ENCODE peak calls at places on chromosomes 13 and 19, in six cellular contexts. One of them, this sample, is unnamed.

GRCh38 chr19:10690351-10690781 is 10.9 kb upstream of the QTRT1 start:
- DNase-seq in mesothelial cell of epicardium: no peak
- DNase-seq in HFF-Myc: no peak
- DNase-seq in progenitor cell of endocrine pancreas: no peak
- DNase-seq in astrocyte of the cerebellum: no peak
- DNase-seq in astrocyte of the spinal cord: no peak
- DNase-seq in this sample: no peak

GRCh38 chr13:25874907-25875306 is 176.9 kb downstream of the SHISA2 start:
- DNase-seq in astrocyte of the spinal cord: no peak
- DNase-seq in astrocyte of the cerebellum: no peak
- DNase-seq in progenitor cell of endocrine pancreas: no peak
- DNase-seq in mesothelial cell of epicardium: no peak
- DNase-seq in HFF-Myc: no peak
- DNase-seq in this sample: no peak

GRCh38 chr13:70310720-70311119 is 202.5 kb upstream of the KLHL1 start:
- DNase-seq in astrocyte of the spinal cord: peak
- DNase-seq in progenitor cell of endocrine pancreas: no peak
- DNase-seq in HFF-Myc: no peak
- DNase-seq in mesothelial cell of epicardium: no peak
- DNase-seq in astrocyte of the cerebellum: peak
- DNase-seq in this sample: no peak

GRCh38 chr13:85283408-85283807 is 515.8 kb downstream of the SLITRK6 start:
- DNase-seq in progenitor cell of endocrine pancreas: no peak
- DNase-seq in astrocyte of the spinal cord: no peak
- DNase-seq in HFF-Myc: no peak
- DNase-seq in mesothelial cell of epicardium: no peak
- DNase-seq in astrocyte of the cerebellum: no peak
- DNase-seq in this sample: no peak

GRCh38 chr13:71148391-71148790 is 718.6 kb downstream of the DACH1 start:
- DNase-seq in HFF-Myc: no peak
- DNase-seq in mesothelial cell of epicardium: no peak
- DNase-seq in astrocyte of the spinal cord: no peak
- DNase-seq in astrocyte of the cerebellum: no peak
- DNase-seq in progenitor cell of endocrine pancreas: no peak
- DNase-seq in this sample: no peak

GRCh38 chr19:38538386-38538785 is 79.4 kb downstream of the MAP4K1 start:
- DNase-seq in astrocyte of the spinal cord: no peak
- DNase-seq in HFF-Myc: no peak
- DNase-seq in progenitor cell of endocrine pancreas: no peak
- DNase-seq in mesothelial cell of epicardium: no peak
- DNase-seq in astrocyte of the cerebellum: no peak
- DNase-seq in this sample: no peak

GRCh38 chr13:45859682-45860081 is 8.1 kb upstream of the SIAH3 start:
- DNase-seq in HFF-Myc: no peak
- DNase-seq in progenitor cell of endocrine pancreas: no peak
- DNase-seq in astrocyte of the spinal cord: no peak
- DNase-seq in mesothelial cell of epicardium: no peak
- DNase-seq in astrocyte of the cerebellum: no peak
- DNase-seq in this sample: no peak

GRCh38 chr13:109749365-109749764 is 37.0 kb downstream of the IRS2 start:
- DNase-seq in mesothelial cell of epicardium: no peak
- DNase-seq in HFF-Myc: no peak
- DNase-seq in progenitor cell of endocrine pancreas: no peak
- DNase-seq in astrocyte of the spinal cord: no peak
- DNase-seq in astrocyte of the cerebellum: no peak
- DNase-seq in this sample: no peak

GRCh38 chr13:111177081-111177711 is 62.1 kb downstream of the ARHGEF7 start:
- DNase-seq in astrocyte of the spinal cord: peak
- DNase-seq in astrocyte of the cerebellum: peak
- DNase-seq in progenitor cell of endocrine pancreas: no peak
- DNase-seq in mesothelial cell of epicardium: no peak
- DNase-seq in HFF-Myc: no peak
- DNase-seq in this sample: no peak

GRCh38 chr13:48449656-48450055 is 36.7 kb upstream of the LPAR6 start:
- DNase-seq in astrocyte of the spinal cord: no peak
- DNase-seq in progenitor cell of endocrine pancreas: no peak
- DNase-seq in HFF-Myc: peak
- DNase-seq in astrocyte of the cerebellum: no peak
- DNase-seq in mesothelial cell of epicardium: no peak
- DNase-seq in this sample: no peak

GRCh38 chr13:43364210-43365041 is 341.0 kb downstream of the DNAJC15 start:
- DNase-seq in HFF-Myc: no peak
- DNase-seq in astrocyte of the spinal cord: peak
- DNase-seq in astrocyte of the cerebellum: peak
- DNase-seq in progenitor cell of endocrine pancreas: no peak
- DNase-seq in mesothelial cell of epicardium: no peak
- DNase-seq in this sample: no peak

GRCh38 chr13:59345316-59345715 is 818.4 kb downstream of the DIAPH3 start:
- DNase-seq in mesothelial cell of epicardium: no peak
- DNase-seq in astrocyte of the cerebellum: peak
- DNase-seq in astrocyte of the spinal cord: peak
- DNase-seq in progenitor cell of endocrine pancreas: no peak
- DNase-seq in HFF-Myc: no peak
- DNase-seq in this sample: no peak

GRCh38 chr19:7540761-7541480 is 5.4 kb downstream of the PNPLA6 start:
- DNase-seq in HFF-Myc: no peak
- DNase-seq in astrocyte of the spinal cord: peak
- DNase-seq in mesothelial cell of epicardium: no peak
- DNase-seq in astrocyte of the cerebellum: no peak
- DNase-seq in progenitor cell of endocrine pancreas: no peak
- DNase-seq in this sample: no peak

GRCh38 chr19:2186071-2186846 is 22.5 kb downstream of the DOT1L start:
- DNase-seq in astrocyte of the spinal cord: peak
- DNase-seq in mesothelial cell of epicardium: peak
- DNase-seq in HFF-Myc: peak
- DNase-seq in progenitor cell of endocrine pancreas: no peak
- DNase-seq in astrocyte of the cerebellum: peak
- DNase-seq in this sample: peak

GRCh38 chr19:23365222-23365621 is 30.0 kb downstream of the ZNF91 start:
- DNase-seq in progenitor cell of endocrine pancreas: no peak
- DNase-seq in astrocyte of the cerebellum: no peak
- DNase-seq in HFF-Myc: no peak
- DNase-seq in astrocyte of the spinal cord: no peak
- DNase-seq in mesothelial cell of epicardium: no peak
- DNase-seq in this sample: no peak

GRCh38 chr19:752652-753517 is 2.0 kb downstream of the MISP start:
- DNase-seq in progenitor cell of endocrine pancreas: peak
- DNase-seq in astrocyte of the spinal cord: peak
- DNase-seq in astrocyte of the cerebellum: peak
- DNase-seq in HFF-Myc: no peak
- DNase-seq in mesothelial cell of epicardium: no peak
- DNase-seq in this sample: peak

GRCh38 chr19:36573948-36574726 is 1.0 kb upstream of the ZNF529 start:
- DNase-seq in astrocyte of the spinal cord: peak
- DNase-seq in HFF-Myc: no peak
- DNase-seq in astrocyte of the cerebellum: no peak
- DNase-seq in progenitor cell of endocrine pancreas: no peak
- DNase-seq in mesothelial cell of epicardium: no peak
- DNase-seq in this sample: no peak

GRCh38 chr19:13128583-13128982 is 10.5 kb downstream of the NACC1 start:
- DNase-seq in progenitor cell of endocrine pancreas: no peak
- DNase-seq in HFF-Myc: no peak
- DNase-seq in astrocyte of the cerebellum: no peak
- DNase-seq in mesothelial cell of epicardium: no peak
- DNase-seq in astrocyte of the spinal cord: no peak
- DNase-seq in this sample: no peak

GRCh38 chr13:72062566-72062965 is 195.6 kb upstream of the DACH1 start:
- DNase-seq in HFF-Myc: no peak
- DNase-seq in mesothelial cell of epicardium: no peak
- DNase-seq in astrocyte of the spinal cord: no peak
- DNase-seq in astrocyte of the cerebellum: no peak
- DNase-seq in progenitor cell of endocrine pancreas: no peak
- DNase-seq in this sample: no peak

GRCh38 chr13:40668335-40668734 is 1.9 kb upstream of the FOXO1 start:
- DNase-seq in mesothelial cell of epicardium: no peak
- DNase-seq in astrocyte of the spinal cord: no peak
- DNase-seq in astrocyte of the cerebellum: no peak
- DNase-seq in progenitor cell of endocrine pancreas: no peak
- DNase-seq in HFF-Myc: no peak
- DNase-seq in this sample: no peak

GRCh38 chr13:39557285-39557955 is 45.6 kb downstream of the LHFPL6 start:
- DNase-seq in mesothelial cell of epicardium: no peak
- DNase-seq in astrocyte of the cerebellum: no peak
- DNase-seq in HFF-Myc: no peak
- DNase-seq in progenitor cell of endocrine pancreas: no peak
- DNase-seq in astrocyte of the spinal cord: no peak
- DNase-seq in this sample: no peak

GRCh38 chr19:17209126-17210036 is 5.8 kb upstream of the USE1 start:
- DNase-seq in astrocyte of the spinal cord: peak
- DNase-seq in astrocyte of the cerebellum: no peak
- DNase-seq in HFF-Myc: no peak
- DNase-seq in progenitor cell of endocrine pancreas: no peak
- DNase-seq in mesothelial cell of epicardium: no peak
- DNase-seq in this sample: no peak

GRCh38 chr19:48907671-48908070 is 7.6 kb downstream of the NUCB1 start:
- DNase-seq in astrocyte of the spinal cord: no peak
- DNase-seq in mesothelial cell of epicardium: no peak
- DNase-seq in astrocyte of the cerebellum: no peak
- DNase-seq in HFF-Myc: no peak
- DNase-seq in progenitor cell of endocrine pancreas: no peak
- DNase-seq in this sample: no peak

GRCh38 chr13:42027286-42027685 is 21.2 kb upstream of the DGKH start:
- DNase-seq in mesothelial cell of epicardium: no peak
- DNase-seq in astrocyte of the cerebellum: no peak
- DNase-seq in progenitor cell of endocrine pancreas: no peak
- DNase-seq in astrocyte of the spinal cord: no peak
- DNase-seq in HFF-Myc: no peak
- DNase-seq in this sample: no peak

GRCh38 chr13:23074054-23074805 is 106.5 kb upstream of the SGCG start:
- DNase-seq in HFF-Myc: no peak
- DNase-seq in astrocyte of the spinal cord: no peak
- DNase-seq in astrocyte of the cerebellum: no peak
- DNase-seq in progenitor cell of endocrine pancreas: no peak
- DNase-seq in mesothelial cell of epicardium: no peak
- DNase-seq in this sample: no peak

GRCh38 chr13:27442071-27442647 is 8.2 kb downstream of the MTIF3 start:
- DNase-seq in astrocyte of the cerebellum: no peak
- DNase-seq in HFF-Myc: no peak
- DNase-seq in mesothelial cell of epicardium: no peak
- DNase-seq in astrocyte of the spinal cord: no peak
- DNase-seq in progenitor cell of endocrine pancreas: no peak
- DNase-seq in this sample: no peak

GRCh38 chr19:29687897-29688728 is 22.9 kb downstream of the PLEKHF1 start:
- DNase-seq in mesothelial cell of epicardium: no peak
- DNase-seq in HFF-Myc: no peak
- DNase-seq in astrocyte of the cerebellum: no peak
- DNase-seq in astrocyte of the spinal cord: peak
- DNase-seq in progenitor cell of endocrine pancreas: no peak
- DNase-seq in this sample: no peak

GRCh38 chr19:9032136-9032626 is 22.0 kb upstream of the MUC16 start:
- DNase-seq in progenitor cell of endocrine pancreas: no peak
- DNase-seq in astrocyte of the cerebellum: no peak
- DNase-seq in mesothelial cell of epicardium: no peak
- DNase-seq in astrocyte of the spinal cord: no peak
- DNase-seq in HFF-Myc: no peak
- DNase-seq in this sample: no peak
- TF ChIP-seq CTCF in progenitor cell of endocrine pancreas: no peak
- TF ChIP-seq CTCF in astrocyte of the cerebellum: no peak
- TF ChIP-seq CTCF in mesothelial cell of epicardium: no peak
- TF ChIP-seq CTCF in astrocyte of the spinal cord: no peak
- TF ChIP-seq CTCF in HFF-Myc: no peak
- TF ChIP-seq CTCF in this sample: no peak

GRCh38 chr13:106867249-106867648 is 299.3 kb upstream of the ARGLU1 start:
- DNase-seq in HFF-Myc: no peak
- DNase-seq in astrocyte of the cerebellum: no peak
- DNase-seq in astrocyte of the spinal cord: peak
- DNase-seq in progenitor cell of endocrine pancreas: no peak
- DNase-seq in mesothelial cell of epicardium: no peak
- DNase-seq in this sample: no peak
- TF ChIP-seq CTCF in HFF-Myc: no peak
- TF ChIP-seq CTCF in astrocyte of the cerebellum: peak
- TF ChIP-seq CTCF in astrocyte of the spinal cord: no peak
- TF ChIP-seq CTCF in progenitor cell of endocrine pancreas: no peak
- TF ChIP-seq CTCF in mesothelial cell of epicardium: no peak
- TF ChIP-seq CTCF in this sample: no peak

DNA sequence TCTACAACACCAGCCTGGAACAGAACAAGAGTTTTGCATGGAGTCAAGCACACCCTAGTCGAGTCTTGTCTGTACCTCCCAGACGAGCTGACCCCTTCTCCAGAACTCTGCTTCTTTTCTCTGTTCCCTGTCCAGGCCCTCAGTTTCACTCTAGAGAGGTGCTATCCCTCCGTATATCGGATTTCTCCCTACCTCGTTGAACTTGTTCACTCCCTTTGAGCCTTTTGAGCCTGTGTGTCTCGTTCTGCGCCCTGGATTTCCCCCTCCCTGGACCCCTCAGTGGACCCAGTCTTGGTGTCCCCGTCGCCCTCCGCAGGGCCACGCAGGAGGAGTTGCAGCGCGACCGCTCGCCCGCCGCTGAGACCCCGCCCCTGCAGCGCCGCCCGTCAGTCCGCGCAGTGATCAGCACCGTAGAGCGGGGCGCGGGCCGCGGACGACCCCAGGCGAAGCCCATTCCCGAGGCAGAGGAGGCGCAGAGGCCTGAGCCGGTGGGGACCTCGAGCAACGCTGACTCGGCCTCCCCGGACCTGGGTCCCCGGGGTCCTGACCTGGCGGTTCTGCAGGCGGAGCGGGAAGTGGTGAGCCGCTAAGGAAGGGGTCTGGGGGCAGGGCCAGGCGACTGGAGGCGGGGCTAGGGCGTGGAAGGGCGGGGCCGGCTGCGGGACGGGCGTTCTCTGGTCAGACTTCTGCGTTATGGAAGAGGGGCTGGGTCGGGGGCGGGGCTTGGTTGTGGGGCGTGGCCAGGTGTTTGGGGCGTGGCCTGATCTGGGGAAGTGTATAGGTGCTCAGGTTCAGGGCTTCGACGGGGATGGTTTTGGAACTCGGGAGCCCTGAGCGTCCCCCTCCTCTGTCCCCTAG is 5.5 kb downstream of the EPS8L1 start:
- DNase-seq in mesothelial cell of epicardium: no peak
- DNase-seq in progenitor cell of endocrine pancreas: peak
- DNase-seq in astrocyte of the spinal cord: peak
- DNase-seq in astrocyte of the cerebellum: no peak
- DNase-seq in HFF-Myc: no peak
- DNase-seq in this sample: no peak
- TF ChIP-seq CTCF in mesothelial cell of epicardium: no peak
- TF ChIP-seq CTCF in progenitor cell of endocrine pancreas: no peak
- TF ChIP-seq CTCF in astrocyte of the spinal cord: no peak
- TF ChIP-seq CTCF in astrocyte of the cerebellum: no peak
- TF ChIP-seq CTCF in HFF-Myc: no peak
- TF ChIP-seq CTCF in this sample: no peak

GRCh38 chr13:19862511-19863313 is 737 bp downstream of the ZMYM5 start:
- DNase-seq in progenitor cell of endocrine pancreas: no peak
- DNase-seq in astrocyte of the spinal cord: peak
- DNase-seq in HFF-Myc: no peak
- DNase-seq in mesothelial cell of epicardium: peak
- DNase-seq in astrocyte of the cerebellum: no peak
- DNase-seq in this sample: no peak

GRCh38 chr13:19864339-19865309 is 1.2 kb upstream of the ZMYM5 start:
- DNase-seq in mesothelial cell of epicardium: peak
- DNase-seq in progenitor cell of endocrine pancreas: peak
- DNase-seq in astrocyte of the cerebellum: no peak
- DNase-seq in HFF-Myc: peak
- DNase-seq in astrocyte of the spinal cord: peak
- DNase-seq in this sample: no peak

GRCh38 chr13:19861762-19862161 is 1.7 kb downstream of the ZMYM5 start:
- DNase-seq in HFF-Myc: no peak
- DNase-seq in progenitor cell of endocrine pancreas: no peak
- DNase-seq in astrocyte of the spinal cord: no peak
- DNase-seq in astrocyte of the cerebellum: no peak
- DNase-seq in mesothelial cell of epicardium: no peak
- DNase-seq in this sample: no peak

GRCh38 chr13:19864018-19864338 is 529 bp upstream of the ZMYM5 start:
- DNase-seq in astrocyte of the cerebellum: no peak
- DNase-seq in mesothelial cell of epicardium: peak
- DNase-seq in progenitor cell of endocrine pancreas: no peak
- DNase-seq in HFF-Myc: no peak
- DNase-seq in astrocyte of the spinal cord: peak
- DNase-seq in this sample: peak

GRCh38 chr13:19863323-19864017 is at the start of gene ZMYM5:
- DNase-seq in HFF-Myc: peak
- DNase-seq in mesothelial cell of epicardium: peak
- DNase-seq in astrocyte of the spinal cord: peak
- DNase-seq in astrocyte of the cerebellum: peak
- DNase-seq in progenitor cell of endocrine pancreas: peak
- DNase-seq in this sample: peak
- TF ChIP-seq CTCF in HFF-Myc: no peak
- TF ChIP-seq CTCF in mesothelial cell of epicardium: no peak
- TF ChIP-seq CTCF in astrocyte of the spinal cord: no peak
- TF ChIP-seq CTCF in astrocyte of the cerebellum: no peak
- TF ChIP-seq CTCF in progenitor cell of endocrine pancreas: no peak
- TF ChIP-seq CTCF in this sample: no peak

This sample was measured in AG09319.